ENCODE peak calls at places on chromosomes 7 and 10, in six cellular contexts. S is activated naive CD4-positive, alpha-beta T cell treated with anti-CD3 and anti-CD28 coated beads for 36 hours; N is T-helper 9 cell; V is RPMI8226; T is stimulated activated CD8-positive, alpha-beta memory T cell treated with anti-CD3 and anti-CD28 coated beads, Interleukin-4, amount 100 ng/mL, for 4 hours; E is 8988T. Y is an unnamed sample.

GRCh38 chr10:96721207-96721572 is 876 bp upstream of the PIK3AP1 start:
- DNase-seq in N (no peak), V (no peak), T (no peak), E (peak; percentile 35), S (no peak), Y (no peak)

GRCh38 chr7:51242007-51242691 is 74.5 kb downstream of the COBL start:
- DNase-seq in E (no peak), N (no peak), T (no peak), V (no peak), S (no peak), Y (no peak)

GRCh38 chr7:46033592-46033991 is 112.5 kb upstream of the IGFBP3 start:
- DNase-seq in T (no peak), S (no peak), E (no peak), N (no peak), V (no peak), Y (no peak)

GRCh38 chr7:50497068-50497642 is 47.0 kb upstream of the FIGNL1 start:
- DNase-seq in V (no peak), E (no peak), T (no peak), N (no peak), S (no peak), Y (no peak)

GRCh38 chr10:23718946-23719345 is 280.1 kb downstream of the OTUD1 start:
- DNase-seq in S (no peak), T (no peak), V (no peak), E (no peak), N (no peak), Y (no peak)

GRCh38 chr10:10644317-10645111 is 373.2 kb upstream of the CELF2 start:
- DNase-seq in S (no peak), N (no peak), V (no peak), T (no peak), E (no peak), Y (peak; percentile 25)

GRCh38 chr10:30438016-30438850 is 4.2 kb downstream of the MAP3K8 start:
- DNase-seq in V (no peak), E (no peak), N (no peak), T (no peak), S (no peak), Y (no peak)

GRCh38 chr7:21580073-21580521 is 37.3 kb downstream of the DNAH11 start:
- DNase-seq in E (no peak), N (no peak), S (no peak), T (no peak), V (peak; percentile 37), Y (no peak)

GRCh38 chr10:110556993-110557601 is 10.4 kb upstream of the SMC3 start:
- DNase-seq in S (peak; percentile 88), T (peak; percentile 41), E (no peak), N (peak; percentile 51), V (peak; percentile 52), Y (no peak)

GRCh38 chr7:34849163-34849960 is 187.9 kb downstream of the DPY19L1 start:
- DNase-seq in T (no peak), E (no peak), N (no peak), V (no peak), S (no peak), Y (no peak)

GRCh38 chr7:114889646-114890285 is 32.1 kb upstream of the MDFIC start:
- DNase-seq in N (no peak), E (peak; percentile 7), S (peak; percentile 35), V (no peak), T (no peak), Y (no peak)

GRCh38 chr10:114550756-114551290 is 107.3 kb downstream of the ABLIM1 start:
- DNase-seq in E (no peak), T (no peak), N (no peak), S (no peak), V (peak; percentile 33), Y (no peak)

GRCh38 chr7:48875300-48875916 is 48.9 kb upstream of the CDC14C start:
- DNase-seq in S (peak; percentile 12), E (no peak), T (no peak), N (no peak), V (peak; percentile 36), Y (peak; percentile 21)

GRCh38 chr7:139844779-139845442 is 15.8 kb downstream of the TBXAS1 start:
- DNase-seq in S (no peak), N (no peak), V (no peak), T (no peak), E (no peak), Y (no peak)

GRCh38 chr10:35007858-35008301 is 82.3 kb downstream of the CUL2 start:
- DNase-seq in V (no peak), T (no peak), E (no peak), S (no peak), N (no peak), Y (no peak)

GRCh38 chr10:114172776-114173555 is 1.0 kb downstream of the CCDC186 start:
- DNase-seq in E (no peak), T (no peak), N (no peak), V (peak; percentile 8), S (peak; percentile 5), Y (no peak)

GRCh38 chr7:86733783-86734182 is 90.1 kb downstream of the GRM3 start:
- DNase-seq in T (no peak), N (no peak), S (no peak), E (no peak), V (no peak), Y (no peak)

GRCh38 chr7:4449263-4449662 is 232.8 kb upstream of the FOXK1 start:
- DNase-seq in E (no peak), T (no peak), N (no peak), S (no peak), V (no peak), Y (no peak)

GRCh38 chr7:143884978-143885559 is 16.9 kb downstream of the TCAF1 start:
- DNase-seq in V (no peak), N (no peak), T (no peak), S (peak; percentile 31), E (no peak), Y (peak; percentile 49)

GRCh38 chr7:106369349-106369748 is 84.6 kb upstream of the NAMPT start:
- DNase-seq in V (no peak), E (no peak), S (peak; percentile 41), T (no peak), N (no peak), Y (no peak)

GRCh38 chr7:12923971-12924370 is 236.5 kb downstream of the ARL4A start:
- DNase-seq in E (no peak), S (no peak), T (no peak), N (no peak), V (no peak), Y (no peak)

GRCh38 chr10:86205086-86205760 is 161.4 kb downstream of the GRID1 start:
- DNase-seq in S (no peak), V (no peak), T (no peak), N (no peak), E (no peak), Y (no peak)

GRCh38 chr7:94823952-94824351 is 83.4 kb upstream of the PPP1R9A start:
- DNase-seq in S (no peak), V (no peak), N (no peak), T (no peak), E (no peak), Y (no peak)

GRCh38 chr10:103215601-103216000 is 22.5 kb upstream of the NT5C2 start:
- DNase-seq in E (no peak), N (no peak), S (no peak), V (no peak), T (no peak), Y (no peak)

GRCh38 chr10:130809761-130810515 is 501.6 kb downstream of the TCERG1L start:
- DNase-seq in V (no peak), T (no peak), N (no peak), E (no peak), S (no peak), Y (no peak)

GRCh38 chr7:151132461-151133205 is 34.9 kb downstream of the GBX1 start:
- DNase-seq in V (no peak), N (no peak), T (no peak), S (no peak), E (no peak), Y (peak; percentile 36)

GRCh38 chr10:11113156-11113555 is 95.5 kb downstream of the CELF2 start:
- DNase-seq in N (no peak), V (peak; percentile 42), T (no peak), S (peak; percentile 41), E (no peak), Y (no peak)

GRCh38 chr10:127889605-127890195 is 3.0 kb downstream of the CLRN3 start:
- DNase-seq in T (no peak), V (no peak), N (no peak), S (no peak), E (no peak), Y (no peak)

GRCh38 chr7:4689668-4690067 is 7.6 kb downstream of the FOXK1 start:
- DNase-seq in E (no peak), V (no peak), S (no peak), N (no peak), T (no peak), Y (no peak)

GRCh38 chr7:63789378-63790176 is 209.1 kb upstream of the ZNF722 start:
- DNase-seq in N (no peak), T (no peak), S (no peak), V (no peak), E (no peak), Y (peak; percentile 18)

Y was measured in psoas muscle.